ENCODE peak calls at places on chromosome 2, in nine cellular contexts. R, D, M, A, L, I, O, U and T are unnamed samples.

GRCh38 chr2:162297925-162298552 is 20.4 kb downstream of the IFIH1 start:
- DNase-seq in R (peak; percentile 44), D (peak; percentile 29), M (no peak), A (peak; percentile 89), L (peak; percentile 76), I (no peak), O (no peak), U (peak; percentile 48), T (no peak)

GRCh38 chr2:195330513-195330956 is 326.5 kb upstream of the SLC39A10 start:
- DNase-seq in R (no peak), D (no peak), M (no peak), A (no peak), L (no peak), I (no peak), O (no peak), U (no peak), T (no peak)

GRCh38 chr2:158112971-158113370 is 11.3 kb downstream of the UPP2 start:
- DNase-seq in R (no peak), D (no peak), M (no peak), A (no peak), L (no peak), I (no peak), O (no peak), U (no peak), T (no peak)

GRCh38 chr2:76197842-76198448 is 487.2 kb upstream of the GCFC2 start:
- DNase-seq in R (peak; percentile 44), D (peak; percentile 16), M (peak; percentile 70), A (peak; percentile 79), L (peak; percentile 43), I (no peak), O (peak; percentile 0), U (peak; percentile 49), T (peak; percentile 61)

GRCh38 chr2:180695570-180695969 is 284.8 kb upstream of the UBE2E3 start:
- DNase-seq in R (no peak), D (no peak), M (no peak), A (no peak), L (no peak), I (no peak), O (no peak), U (no peak), T (no peak)

GRCh38 chr2:69131983-69132675 is 119.2 kb downstream of the ANTXR1 start:
- DNase-seq in R (no peak), D (no peak), M (no peak), A (no peak), L (no peak), I (no peak), O (no peak), U (no peak), T (no peak)

GRCh38 chr2:67130526-67131309 is 266.4 kb upstream of the ETAA1 start:
- DNase-seq in R (peak; percentile 55), D (no peak), M (no peak), A (peak; percentile 61), L (no peak), I (no peak), O (no peak), U (no peak), T (no peak)

GRCh38 chr2:224969095-224969494 is 73.2 kb downstream of the DOCK10 start:
- DNase-seq in R (no peak), D (no peak), M (no peak), A (no peak), L (no peak), I (no peak), O (no peak), U (no peak), T (no peak)

GRCh38 chr2:101124684-101125366 is 26.4 kb downstream of the TBC1D8 start:
- DNase-seq in R (peak; percentile 36), D (no peak), M (no peak), A (peak; percentile 86), L (no peak), I (no peak), O (peak; percentile 97), U (no peak), T (peak; percentile 92)

GRCh38 chr2:48760848-48761247 is 5.3 kb upstream of the LHCGR start:
- DNase-seq in R (no peak), D (no peak), M (no peak), A (no peak), L (no peak), I (no peak), O (no peak), U (no peak), T (no peak)

GRCh38 chr2:128366746-128367511 is 48.3 kb upstream of the HS6ST1 start:
- DNase-seq in R (no peak), D (no peak), M (no peak), A (no peak), L (no peak), I (no peak), O (no peak), U (no peak), T (no peak)

GRCh38 chr2:2575870-2576386 is 244.9 kb upstream of the MYT1L start:
- DNase-seq in R (no peak), D (no peak), M (no peak), A (no peak), L (no peak), I (no peak), O (no peak), U (no peak), T (peak; percentile 50)

GRCh38 chr2:232444409-232445148 is 11.4 kb upstream of the ALPI start:
- DNase-seq in R (peak; percentile 1), D (no peak), M (peak; percentile 79), A (peak; percentile 65), L (no peak), I (no peak), O (no peak), U (no peak), T (no peak)

GRCh38 chr2:113370030-113370429 is 67.5 kb upstream of the ZNG1B start:
- DNase-seq in R (no peak), D (no peak), M (no peak), A (no peak), L (no peak), I (no peak), O (no peak), U (no peak), T (no peak)

GRCh38 chr2:227933891-227934290 is 62.5 kb downstream of the DAW1 start:
- DNase-seq in R (no peak), D (no peak), M (no peak), A (no peak), L (no peak), I (no peak), O (no peak), U (no peak), T (no peak)

GRCh38 chr2:227942021-227942420 is 70.6 kb downstream of the DAW1 start:
- DNase-seq in R (no peak), D (no peak), M (no peak), A (no peak), L (no peak), I (no peak), O (no peak), U (no peak), T (no peak)

DNA sequence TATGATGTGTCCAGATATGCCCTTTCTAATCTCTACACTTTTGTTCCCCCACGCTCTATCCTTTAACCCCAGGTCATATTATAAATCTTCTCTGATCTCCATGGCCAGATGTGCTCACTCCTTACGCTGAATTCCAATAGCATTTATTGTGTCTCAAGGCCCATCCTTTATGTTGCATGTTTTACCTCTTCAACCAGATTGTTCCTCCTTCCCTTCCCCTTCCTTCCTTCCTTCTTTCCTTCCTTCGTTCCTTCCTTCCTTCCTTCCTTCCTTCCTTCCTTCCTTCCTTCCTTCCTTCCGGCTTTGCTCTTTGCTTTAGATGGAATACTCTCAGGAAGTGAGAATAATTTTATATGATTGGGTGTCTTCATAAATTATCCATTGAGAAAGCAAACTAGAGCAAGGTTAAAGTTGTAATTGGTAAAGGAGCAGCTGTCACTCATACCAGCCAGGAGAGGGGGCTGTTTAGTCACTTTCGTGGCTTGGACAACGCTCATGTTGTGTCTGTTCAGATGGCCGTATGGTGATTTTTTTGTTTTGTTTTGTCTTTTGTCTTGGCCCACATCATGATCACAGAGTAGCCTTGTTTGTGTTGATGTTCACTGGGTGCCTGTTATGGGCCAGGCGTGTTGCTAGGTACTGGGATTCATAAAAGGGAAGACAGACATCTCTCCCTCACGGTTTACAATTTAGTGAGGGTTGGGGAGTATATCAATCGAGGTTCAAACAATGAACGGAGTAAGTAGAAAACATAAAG is 68.0 kb downstream of the DAW1 start:
- DNase-seq in R (no peak), D (no peak), M (peak; percentile 64), A (peak; percentile 68), L (no peak), I (no peak), O (no peak), U (no peak), T (no peak)
- TF ChIP-seq CTCF in R (peak; percentile 49), D (peak; percentile 23), M (peak; percentile 85), A (peak; percentile 68), L (no peak), I (no peak), O (peak; percentile 52), U (peak; percentile 66), T (no peak)

DNA sequence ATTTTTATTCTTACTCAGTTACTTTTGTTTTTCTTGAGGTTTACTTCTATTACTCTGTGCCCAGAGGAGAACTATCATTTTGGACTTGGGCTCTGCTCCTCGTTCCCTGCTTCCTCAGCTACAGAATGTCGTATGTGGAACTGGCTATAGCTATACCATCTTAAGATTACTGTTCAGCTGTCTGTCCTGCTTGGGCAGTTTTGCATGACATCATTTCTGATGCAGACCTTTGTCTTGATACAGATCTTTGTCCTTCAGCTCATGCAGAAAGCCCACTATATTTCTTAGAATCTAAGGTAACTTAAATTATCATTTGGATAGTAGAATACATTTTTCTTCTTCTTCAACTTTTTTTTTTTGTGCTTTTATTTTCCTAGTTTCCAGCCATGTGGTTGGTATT is 13.8 kb upstream of the C1GALT1C1L start:
- DNase-seq in R (no peak), D (no peak), M (no peak), A (no peak), L (no peak), I (no peak), O (no peak), U (no peak), T (no peak)
- TF ChIP-seq CTCF in R (no peak), D (no peak), M (no peak), A (no peak), L (no peak), I (no peak), O (no peak), U (no peak), T (no peak)

DNA sequence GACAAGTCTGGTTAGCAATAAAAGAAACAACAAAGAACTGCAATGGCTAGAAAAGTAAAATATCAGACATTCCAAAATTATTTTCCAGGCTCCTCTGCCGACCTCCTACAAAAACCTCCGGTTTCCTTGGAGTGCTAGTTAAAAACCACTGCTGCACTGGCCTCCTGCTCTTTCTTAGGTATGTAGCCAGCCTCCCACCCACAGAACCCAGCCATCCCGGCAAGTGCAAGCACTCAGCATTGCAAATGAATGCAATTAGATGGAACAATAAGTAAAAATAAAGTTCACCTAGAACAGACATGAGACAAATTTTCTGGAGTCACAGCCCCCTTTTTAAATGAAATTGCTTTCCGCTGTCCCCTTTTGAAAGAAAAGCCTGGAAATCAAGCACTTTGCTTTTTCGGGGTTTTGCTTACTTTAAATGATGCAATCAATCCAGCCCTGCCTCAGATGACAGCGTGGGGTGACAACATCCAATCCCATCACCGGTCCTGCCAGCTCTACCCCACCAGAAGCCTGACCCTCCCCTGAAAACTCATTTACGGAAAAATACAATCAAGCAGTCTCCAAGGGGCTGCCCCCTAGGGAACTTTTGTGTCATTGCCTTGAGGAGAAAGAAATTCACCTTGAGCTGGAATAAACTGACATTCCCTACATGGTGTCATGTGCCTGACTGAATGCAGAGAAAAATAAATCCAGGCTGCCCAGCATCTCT is 199.8 kb downstream of the EPHA4 start:
- DNase-seq in R (no peak), D (no peak), M (peak; percentile 82), A (no peak), L (no peak), I (no peak), O (no peak), U (no peak), T (no peak)
- TF ChIP-seq CTCF in R (peak; percentile 38), D (no peak), M (peak; percentile 69), A (no peak), L (no peak), I (no peak), O (peak; percentile 25), U (peak; percentile 54), T (no peak)

GRCh38 chr2:95207111-95207961 is at the start of gene ZNF892:
- DNase-seq in R (peak; percentile 58), D (no peak), M (peak; percentile 96), A (peak; percentile 90), L (peak; percentile 92), I (peak; percentile 81), O (peak; percentile 44), U (peak; percentile 90), T (peak; percentile 89)
- TF ChIP-seq CTCF in R (peak; percentile 28), D (peak; percentile 47), M (peak; percentile 39), A (peak; percentile 17), L (no peak), I (no peak), O (peak; percentile 42), U (peak; percentile 17), T (peak; percentile 71)